ENCODE peak calls at places on chromosomes 16 and 17, in four cellular contexts. J is colonic mucosa, V is prostate gland, R is astrocyte. W is an unnamed sample. For H3K36me3, the result is how much of the 10 kb centered on the place peaks cover.

GRCh38 chr17:46943511-46944393 is 20.8 kb downstream of the GOSR2 start:
- DNase-seq in J (no peak), R (peak), V (no peak), W (no peak)

GRCh38 chr17:10295728-10296343 is 77.0 kb downstream of the MYH13 start:
- DNase-seq in R (no peak), J (peak), V (peak), W (peak)

GRCh38 chr17:58279016-58279671 is 1.6 kb downstream of the MPO start:
- DNase-seq in J (no peak), V (no peak), R (peak), W (peak)

GRCh38 chr17:2398655-2399571 is 1.9 kb downstream of the MNT start:
- DNase-seq in V (peak), J (peak), R (peak), W (peak)

GRCh38 chr17:2475056-2475455 is 36.6 kb downstream of the METTL16 start:
- DNase-seq in V (no peak), R (no peak), J (no peak), W (no peak)

GRCh38 chr16:23597003-23597756 is 1.1 kb upstream of the NDUFAB1 start:
- DNase-seq in J (no peak), V (no peak), R (no peak), W (peak)

GRCh38 chr17:48930435-48930873 is 14.2 kb downstream of the SNF8 start:
- DNase-seq in V (no peak), R (no peak), J (no peak), W (no peak)

GRCh38 chr17:21034350-21035235 is 8.2 kb downstream of the USP22 start:
- DNase-seq in J (no peak), R (no peak), V (no peak), W (no peak)

GRCh38 chr16:25048146-25048618 is 33.0 kb upstream of the ARHGAP17 start:
- DNase-seq in R (no peak), V (no peak), J (no peak), W (no peak)

GRCh38 chr17:14699569-14700190 is 398.8 kb downstream of the HS3ST3B1 start:
- DNase-seq in J (no peak), V (no peak), R (no peak), W (no peak)

GRCh38 chr17:34852614-34853013 is 108.6 kb downstream of the CCT6B start:
- DNase-seq in V (no peak), J (no peak), R (no peak), W (no peak)

GRCh38 chr16:81634380-81635121 is 144.5 kb upstream of the PLCG2 start:
- DNase-seq in J (no peak), R (peak), V (no peak), W (no peak)

GRCh38 chr16:79601092-79601977 is 798 bp upstream of the MAF start:
- DNase-seq in R (peak), J (peak), V (peak), W (peak)

GRCh38 chr17:78973196-78973595 is 6.5 kb downstream of the LGALS3BP start:
- DNase-seq in J (no peak), V (no peak), R (no peak), W (peak)

GRCh38 chr17:78969865-78970264 is 9.9 kb downstream of the LGALS3BP start:
- DNase-seq in V (no peak), R (no peak), J (no peak), W (no peak)

GRCh38 chr17:78971764-78972506 is 7.8 kb downstream of the LGALS3BP start:
- DNase-seq in J (no peak), V (no peak), R (no peak), W (no peak)

GRCh38 chr17:78972507-78973105 is 7.1 kb downstream of the LGALS3BP start:
- DNase-seq in J (no peak), V (no peak), R (no peak), W (no peak)

DNA sequence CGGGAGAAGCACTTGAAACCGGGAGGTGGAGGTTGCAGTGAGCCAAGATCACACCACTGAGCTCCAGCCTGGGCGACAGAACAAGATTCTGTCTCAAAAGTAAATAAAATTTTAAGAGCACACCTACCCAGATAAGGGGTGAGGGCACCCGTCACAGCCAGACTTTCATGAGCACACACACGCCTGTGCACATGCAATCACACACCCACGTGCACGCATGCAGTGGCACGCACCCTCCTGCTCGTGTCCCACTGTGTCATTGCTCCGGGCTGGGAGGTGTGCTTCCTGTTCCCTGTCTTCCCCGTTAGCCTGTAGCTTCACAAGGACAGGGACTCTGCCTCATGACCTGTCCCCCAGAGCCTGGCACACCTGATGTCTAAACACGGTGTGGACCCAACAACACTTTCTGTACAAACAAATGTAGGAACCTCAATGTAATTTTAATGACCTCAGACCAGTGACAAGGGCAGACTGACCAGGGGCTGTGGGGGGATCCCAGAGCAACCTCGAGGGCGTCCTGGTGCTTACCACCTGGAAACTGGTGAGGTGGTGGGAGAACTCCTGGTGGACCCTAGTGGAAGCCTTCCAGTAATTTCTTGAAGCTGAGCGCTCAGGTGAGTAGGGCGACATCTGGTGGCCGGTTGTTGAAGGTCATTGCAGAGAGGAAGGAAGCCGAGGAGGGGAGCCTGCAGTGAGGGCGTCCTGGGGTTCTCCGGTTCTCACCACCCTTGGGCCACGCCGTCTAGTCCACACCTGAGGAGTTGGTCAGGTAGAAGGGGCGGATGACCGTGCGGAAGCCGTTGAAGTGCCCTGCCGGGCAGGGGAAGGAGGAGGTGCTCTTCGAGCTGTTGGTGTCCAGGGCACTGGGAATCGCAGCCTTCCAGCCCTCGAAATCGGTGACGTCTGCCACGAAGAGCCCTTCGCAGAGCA is 8.6 kb downstream of the LGALS3BP start:
- DNase-seq in V (peak), R (peak), J (peak), W (peak)
- H3K4me3 ChIP-seq in V (no peak), R (no peak), J (no peak), W (peak)

DNA sequence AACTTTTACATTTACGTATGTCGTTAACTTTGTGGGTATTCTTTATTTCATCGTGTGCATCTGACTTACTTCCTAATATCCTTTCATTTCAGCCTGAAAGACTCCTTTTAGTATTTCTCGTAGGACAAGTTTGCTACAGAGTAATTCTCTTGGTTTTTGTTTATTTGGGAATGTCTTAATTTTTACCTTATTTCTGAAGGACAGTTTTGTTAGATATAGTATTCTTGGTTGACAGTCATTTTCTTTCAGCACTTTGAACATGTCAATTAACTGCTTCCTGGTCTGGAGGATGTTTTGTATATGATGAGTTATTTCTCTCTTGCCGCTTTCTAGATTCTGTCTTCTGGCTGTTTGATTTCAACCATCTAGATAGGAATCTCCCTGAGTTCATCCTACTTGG is 109.2 kb upstream of the NACA2 start:
- DNase-seq in R (no peak), J (no peak), V (no peak), W (no peak)
- H3K36me3 ChIP-seq in R (under half), J (under half), V (under half), W (under half)

GRCh38 chr17:36731091-36731490 is 129.7 kb downstream of the MRM1 start:
- DNase-seq in J (peak), R (no peak), V (peak), W (no peak)

GRCh38 chr17:36730095-36730808 is 128.9 kb downstream of the MRM1 start:
- DNase-seq in J (no peak), V (no peak), R (no peak), W (no peak)

GRCh38 chr17:36726199-36726598 is 124.8 kb downstream of the MRM1 start:
- DNase-seq in V (no peak), J (no peak), R (no peak), W (no peak)

GRCh38 chr17:36727577-36727976 is 126.2 kb downstream of the MRM1 start:
- DNase-seq in J (no peak), R (no peak), V (no peak), W (no peak)

GRCh38 chr17:36728030-36728991 is 126.9 kb downstream of the MRM1 start:
- DNase-seq in R (no peak), J (no peak), V (no peak), W (no peak)
- H3K4me3 ChIP-seq in R (no peak), J (no peak), V (no peak), W (no peak)

DNA sequence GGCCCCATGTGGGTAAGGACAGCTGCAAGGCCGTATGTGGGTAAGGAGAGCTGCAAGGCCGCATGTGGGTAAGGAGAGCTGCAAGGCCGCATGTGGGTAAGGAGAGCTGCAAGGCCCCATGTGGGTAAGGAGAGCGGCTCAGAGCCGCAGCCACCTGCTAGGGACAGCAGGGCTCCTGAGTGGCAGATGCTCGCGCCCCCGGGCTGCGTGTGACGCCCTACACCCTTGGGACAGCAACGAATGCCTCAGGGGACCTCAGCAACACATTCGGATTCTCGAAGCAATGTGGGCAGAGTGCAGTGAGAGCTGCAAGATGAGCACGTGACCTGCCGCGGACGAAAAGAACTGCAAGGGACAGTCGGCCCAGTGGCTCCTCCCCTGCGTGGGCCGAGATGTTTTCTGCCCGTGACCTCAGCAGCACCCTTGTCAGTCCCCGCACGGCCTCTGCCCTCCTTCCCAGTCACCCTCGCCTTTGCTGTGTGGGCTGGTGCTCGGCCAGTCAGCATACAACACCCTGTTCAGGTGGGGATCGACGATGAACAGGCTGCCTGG is 9.6 kb upstream of the SLC38A8 start:
- DNase-seq in J (no peak), R (no peak), V (no peak), W (no peak)
- H3K36me3 ChIP-seq in J (under half), R (under half), V (under half), W (under half)

GRCh38 chr17:75316253-75316652 is 27.0 kb upstream of the SLC25A19 start:
- DNase-seq in R (no peak), V (no peak), J (no peak), W (no peak)
- H3K4me3 ChIP-seq in R (no peak), V (no peak), J (no peak), W (no peak)

GRCh38 chr16:8867483-8868271 is 1.1 kb downstream of the CARHSP1 start:
- DNase-seq in J (peak), V (no peak), R (no peak), W (peak)
- H3K36me3 ChIP-seq in J (under half), V (under half), R (under half), W (under half)

DNA sequence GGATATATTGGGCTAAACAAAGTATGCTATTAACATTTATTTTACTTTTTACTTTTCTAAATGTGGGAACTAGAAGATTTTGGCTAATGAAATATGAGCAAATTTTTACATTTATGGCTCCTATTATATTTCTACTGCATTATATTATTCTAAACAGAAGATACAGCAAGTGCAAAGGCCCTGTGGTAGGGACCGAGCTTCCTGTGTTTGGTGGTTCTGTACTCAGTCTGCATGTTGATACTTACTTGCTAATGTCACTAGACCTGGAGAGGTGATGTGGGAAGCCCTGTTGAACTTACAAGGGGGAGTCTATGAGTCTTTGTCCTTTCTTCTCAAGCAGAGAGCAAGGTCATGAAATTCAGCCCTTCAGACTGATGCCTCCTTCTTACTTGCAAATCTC is 10.0 kb upstream of the IRX3 start:
- DNase-seq in R (no peak), J (no peak), V (no peak), W (no peak)
- H3K4me3 ChIP-seq in R (no peak), J (no peak), V (no peak), W (no peak)

GRCh38 chr16:84561291-84561690 is 56.6 kb downstream of the COTL1 start:
- DNase-seq in R (no peak), V (no peak), J (no peak), W (no peak)

GRCh38 chr16:84557504-84557903 is 53.0 kb upstream of the MEAK7 start:
- DNase-seq in R (peak), V (no peak), J (no peak), W (no peak)

GRCh38 chr16:84557059-84557458 is 52.6 kb upstream of the MEAK7 start:
- DNase-seq in V (no peak), R (no peak), J (no peak), W (no peak)

GRCh38 chr16:84560269-84560668 is 55.8 kb upstream of the MEAK7 start:
- DNase-seq in R (no peak), V (no peak), J (no peak), W (no peak)

DNA sequence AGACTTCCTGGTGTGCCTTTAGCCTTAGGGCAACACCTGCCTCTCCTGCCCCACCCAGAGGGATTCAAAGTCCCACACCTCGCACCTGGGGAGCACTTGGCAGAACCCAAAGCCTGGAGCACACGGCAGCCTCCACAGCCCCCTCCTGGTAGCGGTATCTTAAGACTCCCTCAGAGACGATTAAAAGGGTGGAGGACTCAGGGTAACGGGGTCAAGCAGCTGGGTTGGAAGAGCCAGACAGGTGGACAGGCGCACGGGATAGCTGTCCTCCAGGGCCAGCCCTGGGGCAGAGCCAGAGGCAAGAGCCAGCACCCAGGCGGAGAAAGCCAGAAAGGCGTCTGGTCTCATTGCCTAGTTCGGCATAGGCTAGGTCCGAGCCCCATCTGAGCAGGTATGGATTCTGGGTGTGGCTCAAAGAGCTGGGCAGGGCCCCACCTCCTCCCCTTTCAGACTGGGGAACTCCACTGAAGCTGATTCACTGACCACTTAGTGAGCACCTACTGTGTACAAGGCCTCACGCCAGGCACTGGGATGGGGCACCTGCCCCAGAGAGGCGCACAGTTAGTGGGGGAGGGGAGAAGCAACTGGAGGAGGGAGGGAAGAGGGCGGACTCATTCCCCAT is 55.0 kb upstream of the MEAK7 start:
- DNase-seq in R (no peak), J (peak), V (no peak), W (no peak)
- H3K36me3 ChIP-seq in R (under half), J (under half), V (under half), W (under half)

GRCh38 chr17:39601758-39602532 is 5.8 kb downstream of the NEUROD2 start:
- DNase-seq in J (no peak), R (no peak), V (no peak), W (no peak)

GRCh38 chr17:39604911-39605491 is 2.7 kb downstream of the NEUROD2 start:
- DNase-seq in R (no peak), J (no peak), V (no peak), W (no peak)

GRCh38 chr17:39605492-39606433 is 2.0 kb downstream of the NEUROD2 start:
- DNase-seq in V (no peak), J (no peak), R (no peak), W (no peak)

GRCh38 chr17:39602533-39603303 is 5.0 kb downstream of the NEUROD2 start:
- DNase-seq in R (no peak), V (no peak), J (no peak), W (no peak)

DNA sequence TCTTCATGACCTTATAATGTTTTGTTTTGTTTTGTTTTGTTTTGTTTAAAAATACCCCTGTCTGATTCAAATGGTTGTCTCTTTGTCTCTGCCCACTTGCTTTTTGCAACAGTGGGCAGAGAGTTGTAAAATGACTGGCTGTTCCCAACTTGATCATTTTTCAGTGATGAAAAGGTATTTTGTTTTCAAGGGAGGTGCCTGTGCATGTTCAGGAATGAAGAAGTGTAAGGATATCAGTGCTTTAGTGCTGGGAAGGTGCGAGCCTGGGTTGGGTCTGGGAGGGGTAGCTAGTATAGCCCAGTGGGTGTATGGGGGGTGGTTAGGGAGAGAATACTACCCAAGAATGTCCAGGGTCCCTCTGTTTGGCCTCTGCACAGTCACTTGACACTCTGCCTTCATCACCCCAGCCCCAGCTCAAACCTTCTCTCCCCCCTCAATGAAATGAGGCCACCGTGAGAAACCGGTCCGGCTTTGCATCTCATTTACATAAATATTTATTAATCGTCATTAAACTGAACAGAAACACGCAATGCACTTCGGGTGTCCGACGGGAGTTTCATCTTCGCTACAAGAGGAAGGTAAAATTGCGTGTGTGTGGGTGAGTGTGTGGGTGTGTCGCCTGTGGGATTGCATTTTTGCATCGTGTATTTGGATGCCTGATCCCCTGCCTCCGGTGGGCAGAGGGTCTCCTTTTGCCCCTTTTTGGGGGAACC is 4.3 kb downstream of the NEUROD2 start:
- DNase-seq in R (no peak), J (no peak), V (no peak), W (no peak)
- H3K4me3 ChIP-seq in R (no peak), J (no peak), V (no peak), W (no peak)